ENCODE peak calls at places on chromosomes 11 and 22, in nine cellular contexts. N, C, T, D, S, H, X, Y and K are unnamed samples.

GRCh38 chr11:17722000-17722643 is 2.8 kb downstream of the MYOD1 start:
- DNase-seq in X (peak), S (peak), N (no peak), C (no peak), Y (no peak), D (peak), H (peak), T (no peak), K (no peak)

GRCh38 chr11:16346975-16347374 is 9.4 kb downstream of the SOX6 start:
- DNase-seq in T (no peak), D (no peak), X (peak), Y (no peak), S (peak), H (no peak), N (peak), C (peak), K (no peak)

GRCh38 chr11:115515647-115516046 is 11.4 kb upstream of the CADM1 start:
- DNase-seq in N (no peak), X (no peak), Y (no peak), S (no peak), H (no peak), C (no peak), T (no peak), D (no peak), K (no peak)

GRCh38 chr22:27686534-27686933 is 115.0 kb downstream of the MN1 start:
- DNase-seq in T (no peak), C (peak), N (peak), S (peak), X (peak), Y (no peak), H (no peak), D (no peak), K (no peak)

GRCh38 chr22:49930596-49931412 is 12.4 kb downstream of the CRELD2 start:
- DNase-seq in H (peak), X (peak), N (peak), C (peak), T (no peak), D (peak), S (peak), Y (no peak), K (peak)

GRCh38 chr11:101436511-101437142 is 147.2 kb downstream of the TRPC6 start:
- DNase-seq in D (peak), C (peak), H (peak), T (peak), N (peak), X (peak), Y (no peak), S (peak), K (peak)

GRCh38 chr11:10529279-10529678 is 11.7 kb downstream of the RNF141 start:
- DNase-seq in D (no peak), Y (no peak), H (no peak), C (peak), S (no peak), T (no peak), N (peak), X (no peak), K (no peak)

GRCh38 chr11:124297921-124298320 is 15.8 kb downstream of the OR8D1 start:
- DNase-seq in Y (no peak), C (no peak), D (no peak), H (no peak), T (no peak), N (peak), S (no peak), X (no peak), K (no peak)

GRCh38 chr11:35619754-35620640 is 1.7 kb downstream of the FJX1 start:
- DNase-seq in N (peak), D (peak), C (peak), H (peak), T (peak), Y (no peak), S (peak), X (peak), K (no peak)

GRCh38 chr22:30423296-30423958 is 2.1 kb upstream of the MTFP1 start:
- DNase-seq in H (no peak), T (no peak), C (no peak), Y (no peak), N (no peak), S (no peak), D (no peak), X (no peak), K (peak)

GRCh38 chr22:25759825-25760231 is 17.8 kb downstream of the MYO18B start:
- DNase-seq in C (peak), S (peak), T (no peak), Y (peak), H (peak), N (peak), X (peak), D (no peak), K (no peak)

GRCh38 chr11:66082936-66083698 is 13.0 kb downstream of the PACS1 start:
- DNase-seq in D (peak), S (no peak), X (peak), C (peak), T (no peak), N (peak), H (peak), Y (no peak), K (no peak)

GRCh38 chr11:10351435-10351767 is 46.5 kb downstream of the ADM start:
- DNase-seq in S (no peak), N (no peak), C (no peak), T (no peak), H (no peak), D (no peak), Y (no peak), X (peak), K (no peak)

GRCh38 chr22:38843716-38844660 is at the start of gene NPTXR:
- DNase-seq in X (peak), Y (no peak), N (no peak), S (peak), C (peak), H (peak), D (peak), T (peak), K (peak)

GRCh38 chr22:34055525-34056200 is 135.4 kb upstream of the LARGE1 start:
- DNase-seq in Y (no peak), H (no peak), S (no peak), C (peak), N (no peak), D (peak), T (peak), X (peak), K (no peak)

GRCh38 chr11:86673872-86674750 is 1.7 kb upstream of the ME3 start:
- DNase-seq in T (no peak), X (no peak), S (no peak), H (peak), N (no peak), D (no peak), C (no peak), Y (no peak), K (no peak)

GRCh38 chr11:124799384-124800225 is 601 bp downstream of the MSANTD2 start:
- DNase-seq in T (peak), S (peak), N (peak), C (peak), H (peak), X (peak), D (peak), Y (no peak), K (peak)

GRCh38 chr11:45913514-45913913 is 4.2 kb downstream of the PEX16 start:
- DNase-seq in S (no peak), X (no peak), C (no peak), T (no peak), Y (no peak), D (no peak), N (no peak), H (no peak), K (no peak)

GRCh38 chr22:26852176-26852575 is 194.8 kb downstream of the MIAT start:
- DNase-seq in C (no peak), Y (no peak), H (no peak), S (no peak), T (peak), D (no peak), X (peak), N (no peak), K (peak)

GRCh38 chr11:9633674-9634073 is 30.2 kb upstream of the SWAP70 start:
- DNase-seq in N (no peak), C (no peak), H (no peak), Y (no peak), X (no peak), D (no peak), S (no peak), T (no peak), K (no peak)

GRCh38 chr11:78030429-78031325 is 7.6 kb upstream of the KCTD14 start:
- DNase-seq in C (no peak), X (no peak), Y (no peak), D (peak), T (no peak), S (peak), H (peak), N (peak), K (peak)

GRCh38 chr22:44159230-44159629 is 21.5 kb upstream of the PARVG start:
- DNase-seq in Y (no peak), N (peak), S (no peak), X (no peak), C (no peak), H (no peak), D (no peak), T (no peak), K (no peak)

GRCh38 chr11:124725719-124726105 is 14.0 kb upstream of the NRGN start:
- DNase-seq in H (peak), C (no peak), T (no peak), N (peak), S (peak), X (no peak), D (no peak), Y (no peak), K (no peak)

GRCh38 chr11:122322369-122322768 is 206.4 kb upstream of the BLID start:
- DNase-seq in D (no peak), H (no peak), X (no peak), C (no peak), Y (no peak), T (no peak), N (peak), S (peak), K (no peak)

GRCh38 chr22:18031670-18032454 is 7.5 kb upstream of the MICAL3 start:
- DNase-seq in X (no peak), T (no peak), Y (peak), C (peak), D (no peak), H (peak), S (peak), N (peak), K (no peak)

GRCh38 chr11:115501895-115502589 is 2.2 kb downstream of the CADM1 start:
- DNase-seq in D (peak), H (no peak), N (peak), Y (no peak), S (peak), C (peak), T (peak), X (no peak), K (no peak)

GRCh38 chr11:4203603-4204360 is 109.2 kb downstream of the RRM1 start:
- DNase-seq in T (peak), X (peak), N (no peak), Y (no peak), S (no peak), C (no peak), H (no peak), D (no peak), K (no peak)

GRCh38 chr11:47786373-47786772 is 19.2 kb upstream of the FNBP4 start:
- DNase-seq in Y (no peak), D (peak), N (no peak), S (peak), T (no peak), C (peak), X (peak), H (no peak), K (no peak)

GRCh38 chr22:30212996-30213441 is 33.5 kb downstream of the LIF start:
- DNase-seq in S (peak), N (no peak), H (peak), Y (no peak), T (no peak), C (peak), X (no peak), D (peak), K (peak)

GRCh38 chr11:44766112-44766971 is 39.6 kb downstream of the TSPAN18 start:
- DNase-seq in N (peak), T (no peak), S (peak), X (peak), Y (no peak), H (no peak), D (peak), C (peak), K (no peak)

DNA sequence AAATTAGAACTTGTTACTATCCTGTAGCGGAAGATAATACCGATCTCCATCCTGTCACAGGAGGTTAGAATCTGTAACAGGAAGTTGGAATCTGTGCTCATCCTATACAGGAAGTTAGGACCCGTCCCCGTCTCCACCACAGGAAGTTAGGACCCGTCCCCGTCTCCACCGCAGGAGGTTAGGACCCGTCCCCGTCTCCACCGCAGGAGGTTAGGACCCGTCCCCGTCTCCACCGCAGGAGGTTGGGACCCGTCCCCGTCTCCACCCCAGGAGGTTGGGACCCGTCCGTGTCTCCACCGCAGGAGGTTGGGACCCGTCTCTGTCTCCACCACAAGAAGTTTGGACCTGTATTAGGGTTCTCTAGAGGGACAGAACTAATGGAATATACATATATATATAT is 52.2 kb downstream of the FBLN1 start:
- DNase-seq in H (no peak), X (no peak), T (no peak), C (no peak), Y (no peak), S (no peak), N (no peak), D (no peak), K (no peak)
- H2AFZ ChIP-seq in H (no peak), X (no peak), T (no peak), C (no peak), Y (no peak), S (no peak), N (no peak), D (no peak), K (no peak)

DNA sequence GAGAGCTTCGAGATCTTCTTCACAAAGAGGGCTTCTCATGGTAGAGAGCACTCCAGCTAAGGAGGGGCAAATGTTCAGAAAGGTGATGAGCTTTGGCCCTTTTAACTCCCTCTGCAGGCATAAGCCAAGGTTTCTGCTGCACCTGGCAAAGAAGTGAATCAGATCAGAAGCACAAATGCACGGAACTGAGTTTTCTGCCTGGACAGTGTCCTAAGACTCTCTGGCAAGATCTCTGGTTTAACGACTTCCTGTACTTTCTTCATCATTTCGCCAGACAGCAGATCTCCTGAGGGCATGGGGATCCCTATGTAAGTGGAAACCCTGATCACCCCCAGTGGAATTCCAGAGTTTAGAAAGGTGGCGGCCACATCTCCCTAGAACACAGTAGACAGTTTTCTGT is 37.2 kb downstream of the POU2AF3 start:
- DNase-seq in D (no peak), S (no peak), Y (no peak), X (no peak), T (no peak), H (peak), N (no peak), C (no peak), K (no peak)
- H3K4me3 ChIP-seq in D (no peak), S (no peak), Y (no peak), X (no peak), T (no peak), H (no peak), N (no peak), C (no peak), K (no peak)

DNA sequence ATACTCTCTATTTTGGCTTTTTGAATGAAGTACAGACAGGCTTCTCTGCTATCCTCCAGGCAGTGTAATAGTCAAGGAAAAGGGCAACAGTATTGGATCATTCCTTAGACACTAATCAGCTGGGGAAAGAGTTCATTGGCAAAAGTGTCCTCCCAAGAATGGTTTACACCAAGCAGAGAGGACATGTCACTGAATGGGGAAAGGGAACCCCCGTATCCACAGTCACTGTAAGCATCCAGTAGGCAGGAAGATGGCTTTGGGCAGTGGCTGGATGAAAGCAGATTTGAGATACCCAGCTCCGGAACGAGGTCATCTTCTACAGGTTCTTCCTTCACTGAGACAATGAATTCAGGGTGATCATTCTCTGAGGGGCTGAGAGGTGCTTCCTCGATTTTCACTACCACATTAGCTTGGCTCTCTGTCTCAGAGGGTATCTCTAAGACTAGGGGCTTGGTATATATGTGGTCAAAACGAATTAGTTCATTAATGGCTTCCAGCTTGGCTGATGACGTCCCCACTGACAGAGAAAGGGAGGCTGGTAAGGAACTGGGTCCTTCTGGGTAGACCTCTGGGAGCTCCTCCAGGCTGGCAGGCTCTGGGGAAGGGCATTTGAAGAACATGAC is 5.2 kb downstream of the XBP1 start:
- DNase-seq in C (no peak), Y (no peak), T (no peak), N (no peak), X (no peak), D (no peak), S (no peak), H (no peak), K (peak)
- H3K9ac ChIP-seq in C (peak), Y (no peak), T (no peak), N (no peak), X (no peak), D (no peak), S (no peak), H (no peak), K (peak)

GRCh38 chr11:79066456-79067354 is 374.1 kb downstream of the TENM4 start:
- DNase-seq in D (peak), X (no peak), S (no peak), H (no peak), N (no peak), Y (no peak), C (no peak), T (no peak), K (no peak)

GRCh38 chr11:79070518-79070917 is 370.3 kb downstream of the TENM4 start:
- DNase-seq in N (no peak), T (no peak), Y (no peak), X (no peak), C (no peak), S (no peak), D (no peak), H (no peak), K (no peak)

GRCh38 chr11:79068356-79068755 is 372.5 kb downstream of the TENM4 start:
- DNase-seq in N (no peak), X (no peak), D (peak), S (no peak), T (no peak), C (no peak), Y (no peak), H (no peak), K (no peak)

GRCh38 chr11:79069504-79069903 is 371.3 kb downstream of the TENM4 start:
- DNase-seq in H (no peak), S (no peak), C (no peak), N (no peak), D (no peak), X (no peak), T (no peak), Y (no peak), K (no peak)

DNA sequence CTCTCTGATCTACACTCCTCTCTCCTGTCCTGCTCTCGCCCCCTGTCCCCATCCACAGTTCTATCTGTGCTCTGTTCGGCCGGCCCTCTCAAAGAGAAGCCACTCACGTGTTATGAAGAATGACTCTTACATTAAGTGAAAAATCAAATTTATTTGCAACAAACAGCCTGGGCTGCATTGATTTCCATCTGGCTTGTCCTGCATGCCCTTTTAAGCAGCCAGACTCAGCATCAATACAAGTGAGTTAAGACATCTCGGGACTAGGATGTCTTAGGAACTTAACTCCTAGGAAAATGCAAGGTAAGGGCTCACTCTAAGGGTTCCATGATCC is 373.5 kb downstream of the TENM4 start:
- DNase-seq in S (no peak), T (no peak), H (no peak), N (no peak), D (no peak), X (no peak), Y (no peak), C (no peak), K (no peak)
- H2AFZ ChIP-seq in S (no peak), T (peak), H (no peak), N (peak), D (no peak), X (no peak), Y (no peak), C (no peak), K (no peak)

GRCh38 chr22:24322522-24322921 is 51.9 kb downstream of the SPECC1L start:
- DNase-seq in N (no peak), C (no peak), H (no peak), D (peak), T (no peak), Y (no peak), X (no peak), S (no peak), K (no peak)

GRCh38 chr22:24315367-24315781 is 44.7 kb downstream of the SPECC1L start:
- DNase-seq in D (no peak), T (no peak), C (peak), H (no peak), X (no peak), N (peak), S (peak), Y (no peak), K (no peak)

GRCh38 chr22:24321999-24322398 is 51.4 kb downstream of the SPECC1L start:
- DNase-seq in X (no peak), D (peak), S (no peak), Y (no peak), C (no peak), T (no peak), H (no peak), N (no peak), K (no peak)

GRCh38 chr22:24323233-24323632 is 52.6 kb downstream of the SPECC1L start:
- DNase-seq in N (no peak), T (no peak), C (no peak), H (no peak), Y (no peak), S (no peak), X (no peak), D (peak), K (no peak)

GRCh38 chr22:24319451-24319850 is 48.8 kb downstream of the SPECC1L start:
- DNase-seq in Y (no peak), C (no peak), N (peak), T (no peak), H (peak), D (no peak), S (peak), X (no peak), K (no peak)
- H3K4me3 ChIP-seq in Y (no peak), C (no peak), N (no peak), T (no peak), H (no peak), D (no peak), S (no peak), X (no peak), K (no peak)

GRCh38 chr11:1358286-1358685 is 31.4 kb upstream of the BRSK2 start:
- DNase-seq in X (no peak), N (no peak), C (no peak), T (no peak), S (peak), D (peak), H (no peak), Y (no peak), K (no peak)
- H3K9ac ChIP-seq in X (no peak), N (no peak), C (no peak), T (peak), S (no peak), D (no peak), H (no peak), Y (no peak), K (no peak)

GRCh38 chr11:7219457-7219856 is 32.2 kb upstream of the SYT9 start:
- DNase-seq in Y (no peak), N (no peak), T (no peak), D (no peak), S (no peak), H (no peak), X (no peak), C (no peak), K (no peak)

GRCh38 chr11:7220636-7221035 is 31.1 kb upstream of the SYT9 start:
- DNase-seq in X (no peak), T (no peak), D (no peak), H (no peak), S (no peak), N (no peak), Y (no peak), C (no peak), K (no peak)
- H2AFZ ChIP-seq in X (no peak), T (no peak), D (no peak), H (no peak), S (no peak), N (no peak), Y (no peak), C (no peak), K (no peak)

GRCh38 chr11:104897891-104898684 is at the start of gene CASP12:
- DNase-seq in N (no peak), Y (no peak), C (peak), X (no peak), T (no peak), H (no peak), S (peak), D (no peak), K (no peak)
- H3K4me3 ChIP-seq in N (no peak), Y (no peak), C (no peak), X (no peak), T (no peak), H (no peak), S (no peak), D (no peak), K (no peak)

GRCh38 chr22:35752172-35752832 is 34.6 kb downstream of the APOL5 start:
- DNase-seq in H (no peak), S (no peak), T (peak), Y (no peak), D (no peak), X (no peak), N (no peak), C (no peak), K (no peak)
- H3K9ac ChIP-seq in H (no peak), S (no peak), T (no peak), Y (no peak), D (no peak), X (no peak), N (no peak), C (peak), K (no peak)